ENCODE peak calls at places on chromosomes 4 and X, in ten cellular contexts. J is fibroblast of lung, B is tibial artery, N is heart left ventricle, W is WTC11, K is lower leg skin, L is endodermal cell, U is osteocyte, G is nephron progenitor cell, H is BJ. P is an unnamed sample.

GRCh38 chr4:177596035-177596434 is 153.8 kb upstream of the AGA start:
- DNase-seq in H (no peak), L (peak; percentile 93), N (peak; percentile 26), W (peak; percentile 15), G (no peak), B (no peak), U (no peak), K (peak; percentile 85), J (peak; percentile 74), P (peak; percentile 76)

GRCh38 chr4:138007572-138007971 is 234.6 kb downstream of the SLC7A11 start:
- DNase-seq in W (no peak), B (no peak), H (no peak), J (no peak), K (no peak), G (no peak), U (no peak), L (no peak), N (no peak), P (no peak)

GRCh38 chr4:40253906-40254305 is 57.1 kb downstream of the RHOH start:
- DNase-seq in L (no peak), B (no peak), U (no peak), K (no peak), N (no peak), J (peak; percentile 11), H (no peak), W (no peak), G (no peak), P (no peak)

GRCh38 chrX:129641941-129642340 is 12.8 kb downstream of the APLN start:
- DNase-seq in N (no peak), J (peak; percentile 49), H (no peak), K (no peak), W (no peak), U (no peak), L (no peak), B (no peak), G (no peak), P (no peak)

GRCh38 chrX:54182864-54183613 is at the start of gene FAM120C:
- DNase-seq in B (peak; percentile 84), U (peak; percentile 86), L (peak; percentile 87), J (peak; percentile 75), K (peak; percentile 89), N (peak; percentile 71), H (no peak), W (peak; percentile 44), G (peak; percentile 65), P (peak; percentile 65)

GRCh38 chr4:108370291-108370690 is 201.6 kb upstream of the LEF1 start:
- DNase-seq in L (no peak), U (no peak), J (no peak), W (no peak), K (no peak), H (no peak), N (no peak), B (no peak), G (peak; percentile 15), P (peak; percentile 75)

GRCh38 chr4:54543088-54543795 is 114.5 kb upstream of the KIT start:
- DNase-seq in N (no peak), B (no peak), W (no peak), J (no peak), H (peak; percentile 85), L (no peak), U (no peak), K (no peak), G (no peak), P (no peak)

GRCh38 chrX:150547511-150548115 is 20.8 kb upstream of the MTM1 start:
- DNase-seq in G (peak; percentile 59), L (peak; percentile 76), K (peak; percentile 93), J (peak; percentile 45), B (peak; percentile 89), H (no peak), W (peak; percentile 48), N (peak; percentile 85), U (no peak), P (no peak)

GRCh38 chr4:879730-880079 is 52.4 kb downstream of the GAK start:
- DNase-seq in K (no peak), L (no peak), W (no peak), B (no peak), G (no peak), H (no peak), J (no peak), N (no peak), U (no peak), P (peak; percentile 83)

GRCh38 chrX:15384304-15384703 is at the start of gene VEGFD:
- DNase-seq in U (no peak), J (peak; percentile 90), B (no peak), L (no peak), H (no peak), W (no peak), K (no peak), N (no peak), G (no peak), P (no peak)

GRCh38 chr4:112251044-112251632 is 19.6 kb downstream of the AP1AR start:
- DNase-seq in H (no peak), L (no peak), K (no peak), U (no peak), N (no peak), G (no peak), B (no peak), W (no peak), J (peak; percentile 28), P (no peak)

GRCh38 chr4:109816082-109816442 is 500 bp downstream of the GAR1 start:
- DNase-seq in K (peak; percentile 83), B (no peak), H (no peak), G (peak; percentile 35), U (no peak), L (no peak), J (no peak), W (no peak), N (no peak), P (peak; percentile 67)

GRCh38 chr4:12881945-12882589 is 602.1 kb downstream of the RAB28 start:
- DNase-seq in U (no peak), N (no peak), H (no peak), K (no peak), B (no peak), W (no peak), G (no peak), L (no peak), J (no peak), P (no peak)

GRCh38 chr4:41814565-41814964 is 66.0 kb upstream of the PHOX2B start:
- DNase-seq in K (no peak), H (no peak), U (no peak), G (peak; percentile 47), W (peak; percentile 57), J (peak; percentile 27), B (no peak), L (peak; percentile 81), N (no peak), P (no peak)

GRCh38 chr4:121003863-121004262 is 68.5 kb downstream of the NDNF start:
- DNase-seq in H (no peak), K (no peak), L (no peak), U (no peak), G (no peak), J (no peak), B (no peak), W (no peak), N (no peak), P (no peak)

GRCh38 chrX:100928660-100929613 is at the start of gene XKRX:
- DNase-seq in U (no peak), B (peak; percentile 56), K (no peak), W (peak; percentile 80), J (no peak), G (peak; percentile 69), L (peak; percentile 91), N (no peak), H (no peak), P (peak; percentile 73)

GRCh38 chr4:107885865-107886264 is 45.5 kb upstream of the CYP2U1 start:
- DNase-seq in U (no peak), J (no peak), B (no peak), H (no peak), K (no peak), G (no peak), N (no peak), L (no peak), W (no peak), P (no peak)

GRCh38 chr4:116872941-116873340 is 212.4 kb downstream of the TRAM1L1 start:
- DNase-seq in G (no peak), L (no peak), N (no peak), W (no peak), J (no peak), K (no peak), H (no peak), U (no peak), B (no peak), P (no peak)

DNA sequence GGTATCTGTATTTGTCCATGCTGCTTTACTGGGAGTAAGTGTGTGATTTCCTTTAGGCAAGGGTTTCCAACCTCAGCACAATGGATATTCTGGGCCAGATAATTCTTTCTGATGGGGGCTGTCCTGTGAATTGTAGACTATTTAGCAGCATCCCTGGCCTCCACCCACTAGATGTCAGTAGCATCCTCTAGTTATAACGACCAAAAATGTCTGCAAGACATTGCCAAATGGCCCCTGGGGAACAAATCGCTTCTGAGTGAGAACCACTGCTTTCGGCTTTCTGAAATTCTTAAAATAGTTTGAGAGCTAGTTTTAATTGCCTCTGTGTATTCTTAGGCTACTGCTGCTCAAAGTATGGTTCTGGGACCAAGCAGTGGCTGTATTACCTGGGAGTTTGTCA is 81.2 kb upstream of the GPM6B start:
- DNase-seq in N (peak; percentile 29), B (peak; percentile 65), W (peak; percentile 16), J (peak; percentile 45), L (peak; percentile 64), G (peak; percentile 2), K (no peak), H (no peak), U (no peak), P (peak; percentile 22)
- TF ChIP-seq CTCF in N (peak; percentile 11), B (peak; percentile 37), W (no peak), J (peak; percentile 13), L (peak; percentile 56), G (no peak), K (no peak), H (peak; percentile 21), U (peak; percentile 29), P (no peak)

GRCh38 chrX:102651968-102652744 is 873 bp downstream of the GPRASP1 start:
- DNase-seq in W (peak; percentile 35), U (no peak), J (peak; percentile 50), B (peak; percentile 69), N (no peak), K (no peak), G (peak; percentile 19), L (peak; percentile 66), H (no peak), P (peak; percentile 69)
- TF ChIP-seq CTCF in W (peak; percentile 12), U (peak; percentile 44), J (peak; percentile 60), B (peak; percentile 53), N (peak; percentile 26), K (no peak), G (peak; percentile 45), L (peak; percentile 75), H (peak; percentile 63), P (peak; percentile 41)

GRCh38 chr4:122652379-122652778 is 31.5 kb upstream of the IL21 start:
- DNase-seq in L (peak; percentile 62), U (no peak), K (no peak), W (peak; percentile 30), G (peak; percentile 12), B (no peak), N (no peak), J (peak; percentile 87), H (no peak), P (peak; percentile 77)
- TF ChIP-seq CTCF in L (peak; percentile 73), U (peak; percentile 56), K (no peak), W (peak; percentile 25), G (no peak), B (peak; percentile 20), N (peak; percentile 33), J (peak; percentile 75), H (peak; percentile 75), P (peak; percentile 63)

DNA sequence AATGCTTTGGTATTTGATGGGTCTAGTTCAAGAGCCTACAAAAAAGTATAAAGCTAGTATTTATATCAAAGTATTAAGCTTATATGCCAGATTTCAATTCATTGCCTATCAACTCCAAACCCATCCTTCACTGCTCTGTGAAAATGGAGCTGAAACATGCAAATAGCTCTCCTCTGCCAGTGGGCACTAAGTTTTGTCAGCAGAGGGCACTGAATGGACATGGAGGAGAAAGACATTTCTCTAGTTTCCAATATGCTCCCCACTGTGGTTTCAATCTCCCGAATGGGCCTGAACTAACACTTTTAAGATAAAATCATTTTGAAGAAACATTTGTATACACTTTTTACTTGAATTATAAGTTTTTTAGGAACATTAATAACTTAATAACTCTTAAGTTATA is 12.4 kb downstream of the PPID start:
- DNase-seq in G (no peak), W (no peak), L (no peak), U (no peak), H (no peak), K (no peak), B (no peak), N (no peak), J (peak; percentile 18), P (peak; percentile 7)
- TF ChIP-seq CTCF in G (no peak), W (no peak), L (peak; percentile 35), U (peak; percentile 36), H (peak; percentile 46), K (no peak), B (no peak), N (no peak), J (peak; percentile 19), P (no peak)

P was measured in activated CD8-positive, alpha-beta T cell treated with anti-CD3 and anti-CD28 coated beads for 36 hours.